ENCODE peak calls at places on chromosomes 16 and 17, in six cellular contexts. E is left ventricle myocardium inferior, Z is body of pancreas, Q is epithelial cell of esophagus, Y is adrenal gland, J is AG04449. S is an unnamed sample.

GRCh38 chr16:89476379-89476778 is 14.0 kb downstream of the ANKRD11 start:
- DNase-seq in E (no peak), Z (no peak), Y (no peak), Q (peak; percentile 99), J (no peak), S (no peak)

GRCh38 chr17:43908111-43908721 is 880 bp upstream of the MPP2 start:
- DNase-seq in Q (peak; percentile 54), Y (peak; percentile 32), J (no peak), E (peak; percentile 69), Z (peak; percentile 54), S (peak; percentile 31)

GRCh38 chr17:43175213-43176118 is 4.5 kb downstream of the NBR1 start:
- DNase-seq in Z (no peak), J (peak; percentile 71), Y (no peak), E (no peak), Q (no peak), S (no peak)

GRCh38 chr17:74768069-74768762 is 7.9 kb downstream of the NAT9 start:
- DNase-seq in Y (peak; percentile 98), Q (no peak), J (no peak), Z (peak; percentile 96), E (peak; percentile 84), S (no peak)

GRCh38 chr17:79042421-79043190 is 18.6 kb downstream of the C1QTNF1 start:
- DNase-seq in E (peak; percentile 69), Q (peak; percentile 67), Z (peak; percentile 80), Y (peak; percentile 88), J (no peak), S (peak; percentile 48)

GRCh38 chr16:53816211-53816610 is 112.3 kb downstream of the FTO start:
- DNase-seq in Q (peak; percentile 68), Y (no peak), Z (no peak), J (no peak), E (no peak), S (no peak)

GRCh38 chr16:86836503-86837125 is 258.3 kb downstream of the FOXL1 start:
- DNase-seq in Q (peak; percentile 88), E (no peak), Y (peak; percentile 31), Z (no peak), J (peak; percentile 87), S (no peak)

GRCh38 chr16:23597003-23597756 is 1.1 kb upstream of the NDUFAB1 start:
- DNase-seq in Q (peak; percentile 39), Y (peak; percentile 70), J (no peak), Z (no peak), E (peak; percentile 19), S (peak; percentile 69)

GRCh38 chr17:7186241-7186640 is 7.1 kb upstream of the ASGR1 start:
- DNase-seq in Z (no peak), Y (no peak), J (no peak), E (no peak), Q (no peak), S (no peak)

GRCh38 chr17:3594056-3594810 is 15.0 kb downstream of the TRPV1 start:
- DNase-seq in Q (peak; percentile 65), Y (no peak), Z (no peak), E (peak; percentile 46), J (no peak), S (no peak)

GRCh38 chr17:51793686-51794085 is 364.8 kb downstream of the CA10 start:
- DNase-seq in Z (no peak), J (no peak), Y (no peak), E (no peak), Q (no peak), S (no peak)

GRCh38 chr17:52297230-52298010 is 138.9 kb upstream of the CA10 start:
- DNase-seq in E (no peak), J (no peak), Y (no peak), Z (no peak), Q (peak; percentile 57), S (no peak)

GRCh38 chr16:57533618-57534336 is 2.6 kb downstream of the CCDC102A start:
- DNase-seq in Z (peak; percentile 26), Y (no peak), E (no peak), J (no peak), Q (no peak), S (no peak)

GRCh38 chr17:13626703-13627102 is 25.0 kb upstream of the HS3ST3A1 start:
- DNase-seq in Y (no peak), Q (peak; percentile 18), Z (no peak), J (no peak), E (no peak), S (no peak)

GRCh38 chr16:3482659-3483241 is 12.5 kb downstream of the C16orf90 start:
- DNase-seq in J (no peak), Y (no peak), Q (no peak), E (no peak), Z (no peak), S (no peak)

GRCh38 chr17:60900688-60901087 is 223.0 kb downstream of the BCAS3 start:
- DNase-seq in Z (no peak), Q (no peak), J (no peak), E (no peak), Y (no peak), S (no peak)

GRCh38 chr16:24610421-24610765 is 71.0 kb downstream of the RBBP6 start:
- DNase-seq in Y (peak; percentile 24), Q (peak; percentile 32), J (no peak), E (peak; percentile 27), Z (peak; percentile 8), S (no peak)

GRCh38 chr17:29613371-29613837 is 9.3 kb downstream of the CORO6 start:
- DNase-seq in E (peak; percentile 97), J (no peak), Z (peak; percentile 92), Q (peak; percentile 92), Y (peak; percentile 96), S (peak; percentile 88)

GRCh38 chr17:42428141-42428944 is 5.3 kb upstream of the CAVIN1 start:
- DNase-seq in J (peak; percentile 98), Z (peak; percentile 78), E (no peak), Q (peak; percentile 99), Y (peak; percentile 72), S (peak; percentile 71)

GRCh38 chr16:55021595-55022475 is 91.2 kb downstream of the IRX5 start:
- DNase-seq in J (no peak), E (no peak), Y (no peak), Q (peak; percentile 47), Z (no peak), S (peak; percentile 5)

GRCh38 chr17:81514735-81515529 is 2.3 kb upstream of the ACTG1 start:
- DNase-seq in Z (peak; percentile 80), E (peak; percentile 88), Q (peak; percentile 83), Y (peak; percentile 71), J (no peak), S (peak; percentile 91)

GRCh38 chr17:74859439-74860228 is at the start of gene GRIN2C:
- DNase-seq in Y (no peak), E (no peak), J (no peak), Q (no peak), Z (no peak), S (no peak)

GRCh38 chr16:84618428-84619102 is 687 bp upstream of the COTL1 start:
- DNase-seq in Q (peak; percentile 96), Y (peak; percentile 41), Z (peak; percentile 59), J (peak; percentile 85), E (no peak), S (no peak)
- H3K4me3 ChIP-seq in Q (peak overlapping the region; percentile 19), Y (no peak overlapping the region), Z (no peak overlapping the region), J (peak overlapping the region; percentile 37), E (peak overlapping the region; percentile 86), S (no peak overlapping the region)

GRCh38 chr16:73219176-73219575 is 171.2 kb upstream of the ZFHX3 start:
- DNase-seq in J (no peak), Z (no peak), Y (no peak), E (no peak), Q (no peak), S (no peak)

GRCh38 chr16:73215482-73216377 is 167.8 kb upstream of the ZFHX3 start:
- DNase-seq in Y (no peak), Q (no peak), Z (no peak), E (no peak), J (no peak), S (no peak)

GRCh38 chr16:73214825-73215481 is 167.0 kb upstream of the ZFHX3 start:
- DNase-seq in Y (no peak), J (peak; percentile 98), Z (no peak), Q (no peak), E (no peak), S (no peak)

GRCh38 chr16:73216932-73217331 is 169.0 kb upstream of the ZFHX3 start:
- DNase-seq in E (no peak), Y (no peak), Q (no peak), Z (no peak), J (no peak), S (no peak)

GRCh38 chr16:73217654-73218053 is 169.7 kb upstream of the ZFHX3 start:
- DNase-seq in Z (no peak), Q (no peak), Y (no peak), E (no peak), J (no peak), S (peak; percentile 4)
- TF ChIP-seq CTCF in Z (no peak), Q (no peak), Y (peak; percentile 16), E (no peak), J (no peak), S (no peak)

DNA sequence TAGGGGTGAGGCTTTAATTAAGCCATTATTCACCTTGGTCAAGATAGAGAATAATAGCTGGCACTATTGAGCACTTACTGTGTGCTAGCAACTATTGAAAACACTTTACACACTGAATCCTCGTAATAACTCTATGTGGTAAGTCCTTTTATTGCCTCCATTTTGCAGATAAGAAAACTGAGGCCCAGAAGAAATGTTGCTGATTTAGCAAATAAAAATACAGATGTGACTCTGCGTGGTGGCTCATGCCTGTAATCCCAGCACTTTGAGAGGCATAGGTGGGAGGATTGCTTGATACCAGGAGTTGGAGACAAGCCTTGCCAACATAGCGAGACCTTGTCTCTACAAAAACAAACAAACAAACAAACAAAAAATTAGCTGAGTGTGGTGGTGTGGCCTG is 19.4 kb downstream of the OTOA start:
- DNase-seq in Y (no peak), Q (no peak), Z (no peak), J (no peak), E (no peak), S (no peak)
- H3K4me3 ChIP-seq in Y (no peak overlapping the region), Q (no peak overlapping the region), Z (no peak overlapping the region), J (no peak overlapping the region), E (no peak overlapping the region), S (no peak overlapping the region)

GRCh38 chr16:81445143-81445922 is 725 bp downstream of the CMIP start:
- DNase-seq in J (no peak), E (no peak), Z (peak; percentile 61), Y (peak; percentile 56), Q (peak; percentile 51), S (peak; percentile 57)
- TF ChIP-seq CTCF in J (peak; percentile 53), E (peak; percentile 34), Z (peak; percentile 23), Y (peak; percentile 23), Q (no peak), S (peak; percentile 41)

S was measured in GM12865.